ENCODE peak calls at places on chromosomes 13 and 19, in five cellular contexts. V, C, R, H and Y are unnamed samples.

GRCh38 chr13:32253911-32254399 is 61.2 kb downstream of the ZAR1L start:
- DNase-seq in V (no peak), C (no peak), R (no peak), H (no peak), Y (no peak)

GRCh38 chr13:44117351-44117750 is 237.6 kb downstream of the LACC1 start:
- DNase-seq in V (no peak), C (peak), R (no peak), H (no peak), Y (no peak)

GRCh38 chr13:21055511-21056045 is 5.8 kb downstream of the LATS2 start:
- DNase-seq in V (no peak), C (no peak), R (no peak), H (no peak), Y (no peak)

GRCh38 chr13:40130871-40131636 is 475.6 kb downstream of the COG6 start:
- DNase-seq in V (no peak), C (peak), R (no peak), H (peak), Y (no peak)

GRCh38 chr13:24063281-24063851 is 97.2 kb upstream of the SPATA13 start:
- DNase-seq in V (no peak), C (no peak), R (peak), H (no peak), Y (no peak)

GRCh38 chr13:31930901-31931522 is 100.6 kb upstream of the FRY start:
- DNase-seq in V (no peak), C (no peak), R (no peak), H (no peak), Y (no peak)

GRCh38 chr19:3818479-3818878 is 32.3 kb upstream of the MATK start:
- DNase-seq in V (no peak), C (no peak), R (no peak), H (peak), Y (no peak)

GRCh38 chr13:22017226-22017625 is 346.4 kb downstream of the FGF9 start:
- DNase-seq in V (no peak), C (no peak), R (no peak), H (no peak), Y (no peak)

GRCh38 chr19:6038634-6039405 is 60.9 kb upstream of the RANBP3 start:
- DNase-seq in V (no peak), C (peak), R (no peak), H (no peak), Y (no peak)

GRCh38 chr19:3285647-3286176 is 61.3 kb downstream of the CELF5 start:
- DNase-seq in V (peak), C (peak), R (no peak), H (no peak), Y (peak)

GRCh38 chr19:16263115-16263839 is 61.3 kb upstream of the KLF2 start:
- DNase-seq in V (no peak), C (no peak), R (no peak), H (no peak), Y (no peak)

GRCh38 chr19:2716722-2717637 is 4.2 kb downstream of the DIRAS1 start:
- DNase-seq in V (no peak), C (no peak), R (no peak), H (no peak), Y (no peak)

GRCh38 chr13:54709546-54709945 is 1680.9 kb downstream of the OLFM4 start:
- DNase-seq in V (no peak), C (peak), R (no peak), H (no peak), Y (no peak)

GRCh38 chr13:44298314-44298713 is 75.3 kb upstream of the SERP2 start:
- DNase-seq in V (no peak), C (no peak), R (no peak), H (no peak), Y (no peak)

GRCh38 chr13:49300716-49301589 is 53.2 kb downstream of the CDADC1 start:
- DNase-seq in V (peak), C (peak), R (no peak), H (peak), Y (peak)

GRCh38 chr19:38310986-38311385 is 4.8 kb downstream of the YIF1B start:
- DNase-seq in V (no peak), C (no peak), R (no peak), H (no peak), Y (no peak)

GRCh38 chr13:67193979-67194378 is 36.2 kb downstream of the PCDH9 start:
- DNase-seq in V (no peak), C (no peak), R (no peak), H (no peak), Y (no peak)

GRCh38 chr13:69856331-69856730 is 251.3 kb upstream of the ATXN8OS start:
- DNase-seq in V (no peak), C (no peak), R (no peak), H (no peak), Y (no peak)

GRCh38 chr13:85879014-85879413 is 79.8 kb upstream of the SLITRK6 start:
- DNase-seq in V (no peak), C (peak), R (no peak), H (no peak), Y (no peak)

GRCh38 chr13:38905861-38906260 is 84.8 kb downstream of the STOML3 start:
- DNase-seq in V (no peak), C (no peak), R (no peak), H (no peak), Y (no peak)

GRCh38 chr19:18761531-18762110 is 29.5 kb downstream of the COMP start:
- DNase-seq in V (no peak), C (no peak), R (no peak), H (no peak), Y (no peak)

GRCh38 chr13:35891973-35892441 is 239.2 kb downstream of the DCLK1 start:
- DNase-seq in V (no peak), C (no peak), R (no peak), H (no peak), Y (no peak)

GRCh38 chr19:28737021-28737525 is 475.9 kb downstream of the UQCRFS1 start:
- DNase-seq in V (no peak), C (peak), R (no peak), H (no peak), Y (no peak)

GRCh38 chr19:2969104-2969504 is 8.3 kb upstream of the TLE6 start:
- DNase-seq in V (no peak), C (peak), R (peak), H (no peak), Y (no peak)

GRCh38 chr19:5891938-5892771 is 11.4 kb downstream of the NDUFA11 start:
- DNase-seq in V (no peak), C (peak), R (no peak), H (no peak), Y (no peak)

GRCh38 chr19:572891-573825 is 762 bp downstream of the BSG start:
- DNase-seq in V (no peak), C (peak), R (peak), H (no peak), Y (no peak)